ENCODE peak calls at places on chromosomes 3 and 15, in eight cellular contexts. A is tibial nerve, Z is heart left ventricle, J is sigmoid colon, K is ovary, F is HCT116, O is A549, B is adrenal gland. U is an unnamed sample.

GRCh38 chr3:138220788-138221187 is 33.7 kb downstream of the ARMC8 start:
- DNase-seq in A (no peak), Z (no peak), J (no peak), K (no peak), F (no peak), O (no peak), B (no peak), U (no peak)

GRCh38 chr3:129313415-129313982 is 34.8 kb downstream of the HMCES start:
- DNase-seq in A (no peak), Z (no peak), J (no peak), K (no peak), F (no peak), O (no peak), B (no peak), U (no peak)

GRCh38 chr3:160225181-160226025 is at the start of gene C3orf80:
- DNase-seq in A (no peak), Z (peak), J (peak), K (no peak), F (peak), O (peak), B (peak), U (no peak)

GRCh38 chr15:98881526-98882517 is 125.8 kb downstream of the PGPEP1L start:
- DNase-seq in A (no peak), Z (no peak), J (no peak), K (peak), F (peak), O (peak), B (no peak), U (peak)

GRCh38 chr3:184459355-184459754 is 79.5 kb downstream of the CHRD start:
- DNase-seq in A (no peak), Z (no peak), J (no peak), K (no peak), F (peak), O (no peak), B (no peak), U (no peak)

GRCh38 chr15:50880651-50881114 is 27.8 kb upstream of the AP4E1 start:
- DNase-seq in A (no peak), Z (no peak), J (no peak), K (no peak), F (no peak), O (no peak), B (no peak), U (no peak)

GRCh38 chr15:87829651-87830050 is 426.9 kb downstream of the NTRK3 start:
- DNase-seq in A (no peak), Z (no peak), J (no peak), K (no peak), F (no peak), O (no peak), B (no peak), U (no peak)

GRCh38 chr3:24951186-24951585 is 456.5 kb upstream of the THRB start:
- DNase-seq in A (no peak), Z (no peak), J (no peak), K (no peak), F (no peak), O (no peak), B (no peak), U (no peak)

GRCh38 chr3:30548605-30549004 is 57.8 kb upstream of the TGFBR2 start:
- DNase-seq in A (no peak), Z (no peak), J (no peak), K (no peak), F (no peak), O (peak), B (no peak), U (no peak)

GRCh38 chr3:150094150-150094932 is 123.6 kb upstream of the PFN2 start:
- DNase-seq in A (no peak), Z (no peak), J (no peak), K (no peak), F (peak), O (no peak), B (no peak), U (no peak)

GRCh38 chr3:67093315-67093714 is 95.2 kb downstream of the KBTBD8 start:
- DNase-seq in A (no peak), Z (no peak), J (no peak), K (no peak), F (no peak), O (no peak), B (no peak), U (no peak)

GRCh38 chr3:147962408-147963164 is 553.4 kb downstream of the ZIC1 start:
- DNase-seq in A (no peak), Z (no peak), J (no peak), K (no peak), F (no peak), O (no peak), B (no peak), U (no peak)

GRCh38 chr3:126474498-126475410 is 937 bp downstream of the ZXDC start:
- DNase-seq in A (no peak), Z (peak), J (peak), K (peak), F (peak), O (peak), B (peak), U (peak)

GRCh38 chr3:19898725-19899124 is 35.3 kb downstream of the EFHB start:
- DNase-seq in A (no peak), Z (no peak), J (no peak), K (no peak), F (no peak), O (no peak), B (no peak), U (no peak)

GRCh38 chr3:112109313-112109712 is 23.1 kb downstream of the C3orf52 start:
- DNase-seq in A (no peak), Z (no peak), J (no peak), K (no peak), F (no peak), O (no peak), B (no peak), U (no peak)

GRCh38 chr15:74776851-74777768 is 4.8 kb upstream of the CSK start:
- DNase-seq in A (no peak), Z (no peak), J (no peak), K (no peak), F (no peak), O (no peak), B (no peak), U (no peak)

GRCh38 chr15:59399465-59400102 is 26.9 kb upstream of the MYO1E start:
- DNase-seq in A (no peak), Z (peak), J (no peak), K (no peak), F (no peak), O (no peak), B (no peak), U (no peak)

GRCh38 chr15:47614341-47614740 is 103.0 kb upstream of the SEMA6D start:
- DNase-seq in A (no peak), Z (no peak), J (no peak), K (no peak), F (no peak), O (no peak), B (no peak), U (no peak)

GRCh38 chr3:14319654-14320182 is 82.7 kb upstream of the SLC6A6 start:
- DNase-seq in A (no peak), Z (no peak), J (no peak), K (no peak), F (peak), O (peak), B (no peak), U (no peak)
- TF ChIP-seq POLR2A in A (no peak), Z (no peak), J (no peak), K (no peak), F (peak), O (no peak), B (no peak), U (no peak)

GRCh38 chr3:11211531-11212300 is 57.4 kb downstream of the HRH1 start:
- DNase-seq in A (no peak), Z (no peak), J (peak), K (no peak), F (no peak), O (no peak), B (no peak), U (peak)
- TF ChIP-seq CTCF in A (no peak), Z (no peak), J (no peak), K (no peak), F (peak), O (no peak), B (no peak), U (no peak)

DNA sequence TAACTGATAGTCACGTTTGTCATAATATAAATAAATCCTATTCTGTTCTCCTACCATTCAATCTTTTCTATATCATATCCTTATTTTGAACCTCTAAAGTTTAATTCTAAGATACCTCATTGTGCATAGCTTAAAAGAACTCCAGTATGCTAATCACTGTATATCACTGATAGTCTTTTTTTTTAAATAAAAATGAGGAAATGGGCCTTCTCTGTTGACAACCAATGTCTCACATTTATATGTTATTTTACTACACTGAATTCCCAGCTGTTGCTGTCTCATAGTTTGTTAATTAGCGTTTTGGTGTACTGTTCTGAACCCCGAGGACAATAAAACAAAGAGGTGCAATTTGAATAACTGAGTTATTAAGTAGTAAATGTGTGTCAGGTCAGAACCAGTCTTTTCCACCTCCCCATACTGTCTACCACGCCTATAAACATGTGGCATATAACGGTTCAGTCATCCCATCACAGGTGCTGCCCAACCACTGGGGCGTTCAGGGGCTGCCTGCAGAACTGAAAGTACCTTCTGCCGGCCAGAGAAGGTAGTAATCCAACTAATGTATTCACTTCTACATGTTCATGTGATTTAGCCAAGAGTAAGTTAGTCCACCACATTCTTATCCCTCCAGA is 14.9 kb downstream of the CBLB start:
- DNase-seq in A (no peak), Z (no peak), J (no peak), K (no peak), F (no peak), O (no peak), B (no peak), U (no peak)
- TF ChIP-seq POLR2A in A (no peak), Z (no peak), J (no peak), K (no peak), F (no peak), O (no peak), B (no peak), U (no peak)

DNA sequence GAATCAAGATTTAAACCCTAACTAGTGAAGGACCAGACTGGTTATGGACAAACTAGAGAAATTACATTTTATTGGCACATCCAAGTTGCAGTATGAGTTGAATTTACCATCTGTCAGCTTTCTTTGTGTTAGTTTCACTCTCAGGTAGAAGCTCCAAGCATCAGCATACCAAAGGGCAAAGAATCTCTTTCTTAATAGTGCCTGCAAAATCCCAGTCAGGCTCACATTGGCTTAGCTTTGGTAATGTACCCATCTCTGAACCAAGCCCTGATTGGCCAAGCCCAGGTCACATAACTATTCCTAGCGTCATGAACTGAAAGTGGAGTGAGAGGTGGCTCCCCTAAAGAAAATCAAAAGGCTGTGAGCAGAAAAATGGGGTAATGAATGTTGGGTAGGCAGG is 66.9 kb downstream of the CCNL1 start:
- DNase-seq in A (no peak), Z (no peak), J (no peak), K (no peak), F (no peak), O (no peak), B (no peak), U (no peak)
- TF ChIP-seq CTCF in A (no peak), Z (no peak), J (no peak), K (no peak), F (no peak), O (no peak), B (no peak), U (no peak)

GRCh38 chr3:195259564-195260285 is 11.2 kb downstream of the XXYLT1 start:
- DNase-seq in A (peak), Z (peak), J (peak), K (peak), F (peak), O (peak), B (peak), U (peak)
- TF ChIP-seq POLR2A in A (peak), Z (no peak), J (peak), K (peak), F (no peak), O (no peak), B (peak), U (peak)

GRCh38 chr3:107687182-107687581 is 164.4 kb downstream of the BBX start:
- DNase-seq in A (no peak), Z (no peak), J (no peak), K (no peak), F (no peak), O (no peak), B (no peak), U (no peak)
- TF ChIP-seq CTCF in A (no peak), Z (no peak), J (no peak), K (no peak), F (no peak), O (no peak), B (no peak), U (no peak)

DNA sequence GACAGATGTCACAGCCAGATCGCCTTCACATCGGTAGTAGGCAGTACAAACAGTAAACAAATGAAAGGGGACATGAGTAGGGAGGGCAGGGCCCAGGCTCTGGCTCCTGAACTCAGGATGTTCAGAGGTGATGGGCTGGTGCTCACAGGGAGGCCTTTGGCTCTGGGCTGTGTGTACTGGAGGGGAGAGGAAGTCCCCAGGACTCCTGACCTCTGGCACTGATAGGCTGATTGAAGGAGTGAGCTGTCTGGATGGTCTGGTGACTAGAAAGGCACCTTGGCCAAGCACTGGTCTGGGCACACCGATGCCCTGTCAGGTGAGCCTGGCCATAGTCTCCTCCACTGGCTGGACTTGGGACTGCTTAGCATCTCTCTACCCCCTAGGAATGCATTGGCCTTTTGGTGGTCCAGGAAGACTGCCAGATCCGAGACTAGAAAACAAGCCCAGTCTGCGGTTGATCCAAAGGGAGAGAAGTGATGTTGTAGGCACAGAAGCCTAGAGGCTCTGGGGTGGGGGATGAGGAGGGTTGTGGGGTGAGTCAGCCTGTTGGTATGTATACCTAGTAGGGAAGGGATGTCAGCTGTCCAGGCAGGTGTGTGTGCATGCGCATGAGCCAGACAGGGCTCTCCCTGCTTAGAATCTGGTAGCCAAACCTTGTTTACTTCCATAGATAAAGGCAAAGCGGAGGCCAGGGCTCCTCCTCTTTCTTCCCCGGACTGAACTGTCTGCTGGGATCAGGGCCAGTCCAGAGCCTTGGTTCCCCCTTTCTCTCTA is 1.9 kb downstream of the SPINT1 start:
- DNase-seq in A (no peak), Z (no peak), J (no peak), K (no peak), F (no peak), O (no peak), B (no peak), U (no peak)
- TF ChIP-seq POLR2A in A (no peak), Z (no peak), J (no peak), K (no peak), F (no peak), O (no peak), B (no peak), U (no peak)

GRCh38 chr3:152910211-152910610 is 75.3 kb downstream of the P2RY1 start:
- DNase-seq in A (no peak), Z (no peak), J (no peak), K (no peak), F (no peak), O (peak), B (no peak), U (no peak)
- TF ChIP-seq CTCF in A (no peak), Z (no peak), J (no peak), K (no peak), F (no peak), O (no peak), B (no peak), U (no peak)

DNA sequence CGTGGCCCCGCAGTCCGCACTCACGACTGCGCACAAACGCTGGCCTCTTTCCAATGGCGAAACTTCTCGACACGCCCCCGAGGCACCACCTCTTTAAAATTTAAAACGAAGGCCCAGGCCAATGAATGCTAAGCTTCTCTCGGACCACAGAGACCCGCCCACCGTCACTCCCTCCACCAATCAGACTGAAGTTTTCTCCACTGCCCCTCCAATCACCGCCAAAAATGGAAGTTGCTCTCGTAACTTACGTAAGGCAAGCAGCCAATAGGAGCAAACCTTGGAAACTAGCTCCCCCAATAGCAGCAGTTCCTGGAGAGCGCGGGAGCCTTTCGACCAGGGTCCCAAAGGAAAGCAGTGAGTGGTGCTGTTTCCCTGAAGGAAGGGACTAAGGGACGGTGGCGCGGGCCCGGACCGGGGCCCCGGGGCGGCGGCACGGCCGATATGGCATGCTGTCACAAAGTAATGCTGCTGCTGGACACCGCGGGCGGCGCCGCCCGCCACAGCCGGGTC is at the start of gene TICRR:
- DNase-seq in A (peak), Z (peak), J (peak), K (peak), F (peak), O (peak), B (peak), U (peak)
- TF ChIP-seq POLR2A in A (no peak), Z (no peak), J (no peak), K (no peak), F (peak), O (peak), B (no peak), U (no peak)